ENCODE peak calls at places on chromosomes 7 and 10, in five cellular contexts. T, V, J, P and R are unnamed samples.

GRCh38 chr10:72333111-72334012 is 21.4 kb downstream of the DNAJB12 start:
- DNase-seq in T (no peak), V (no peak), J (no peak), P (no peak), R (no peak)

GRCh38 chr10:14995964-14996565 is 36.9 kb downstream of the MEIG1 start:
- DNase-seq in T (peak), V (no peak), J (no peak), P (no peak), R (no peak)

GRCh38 chr10:132306951-132307751 is 599 bp downstream of the STK32C start:
- DNase-seq in T (no peak), V (peak), J (peak), P (no peak), R (peak)

GRCh38 chr7:34211003-34211402 is 305.7 kb downstream of the BMPER start:
- DNase-seq in T (no peak), V (no peak), J (peak), P (no peak), R (no peak)

GRCh38 chr7:40570218-40570617 is 435.4 kb downstream of the SUGCT start:
- DNase-seq in T (no peak), V (peak), J (peak), P (no peak), R (no peak)

GRCh38 chr7:30927040-30927439 is 15.4 kb downstream of the AQP1 start:
- DNase-seq in T (no peak), V (no peak), J (no peak), P (no peak), R (no peak)

GRCh38 chr7:79512269-79512668 is 58.8 kb upstream of the MAGI2 start:
- DNase-seq in T (peak), V (no peak), J (peak), P (no peak), R (peak)

GRCh38 chr10:70970830-70971229 is 82.5 kb upstream of the PCBD1 start:
- DNase-seq in T (no peak), V (peak), J (no peak), P (no peak), R (peak)

GRCh38 chr7:50497968-50498367 is 47.8 kb upstream of the FIGNL1 start:
- DNase-seq in T (peak), V (peak), J (peak), P (no peak), R (no peak)

GRCh38 chr10:86707505-86707904 is 39.2 kb downstream of the LDB3 start:
- DNase-seq in T (no peak), V (no peak), J (no peak), P (no peak), R (no peak)

GRCh38 chr10:72066318-72067284 is 21.8 kb downstream of the SPOCK2 start:
- DNase-seq in T (no peak), V (peak), J (no peak), P (no peak), R (no peak)

GRCh38 chr10:73117976-73118743 is 7.9 kb downstream of the NUDT13 start:
- DNase-seq in T (peak), V (peak), J (peak), P (peak), R (peak)

GRCh38 chr7:69847921-69848612 is 249.8 kb downstream of the AUTS2 start:
- DNase-seq in T (no peak), V (no peak), J (no peak), P (no peak), R (no peak)

GRCh38 chr7:33904680-33905388 is 505 bp upstream of the BMPER start:
- DNase-seq in T (peak), V (peak), J (peak), P (peak), R (peak)

GRCh38 chr10:73931767-73932624 is 21.1 kb downstream of the PLAU start:
- DNase-seq in T (no peak), V (no peak), J (no peak), P (peak), R (peak)

GRCh38 chr10:113433711-113434110 is 119.1 kb upstream of the HABP2 start:
- DNase-seq in T (no peak), V (no peak), J (no peak), P (no peak), R (no peak)

GRCh38 chr10:75266945-75267344 is 31.2 kb upstream of the COMTD1 start:
- DNase-seq in T (peak), V (no peak), J (no peak), P (no peak), R (peak)

GRCh38 chr7:10315881-10316280 is 657.8 kb upstream of the PHF14 start:
- DNase-seq in T (no peak), V (no peak), J (no peak), P (no peak), R (no peak)

GRCh38 chr10:131808370-131808930 is 92.4 kb upstream of the PPP2R2D start:
- DNase-seq in T (no peak), V (no peak), J (no peak), P (no peak), R (no peak)

GRCh38 chr10:78451592-78451991 is 417.9 kb downstream of the RPS24 start:
- DNase-seq in T (no peak), V (peak), J (no peak), P (no peak), R (no peak)

GRCh38 chr7:120407015-120407414 is 134.0 kb downstream of the KCND2 start:
- DNase-seq in T (no peak), V (peak), J (no peak), P (no peak), R (peak)

GRCh38 chr7:91636129-91636724 is 244.3 kb downstream of the MTERF1 start:
- DNase-seq in T (no peak), V (peak), J (no peak), P (no peak), R (peak)

GRCh38 chr10:75058142-75058541 is 53.3 kb upstream of the SAMD8 start:
- DNase-seq in T (no peak), V (no peak), J (peak), P (no peak), R (peak)

GRCh38 chr10:5504146-5505072 is 5.0 kb upstream of the CALML5 start:
- DNase-seq in T (no peak), V (no peak), J (no peak), P (no peak), R (peak)

GRCh38 chr7:134612197-134612596 is 34.5 kb upstream of the BPGM start:
- DNase-seq in T (no peak), V (no peak), J (no peak), P (no peak), R (peak)

GRCh38 chr10:61701055-61701705 is 38.5 kb downstream of the CABCOCO1 start:
- DNase-seq in T (peak), V (no peak), J (peak), P (no peak), R (no peak)

GRCh38 chr10:117553171-117553814 is 10.7 kb downstream of the EMX2 start:
- DNase-seq in T (no peak), V (no peak), J (peak), P (no peak), R (no peak)

GRCh38 chr7:155635817-155636216 is 8.6 kb upstream of the RBM33 start:
- DNase-seq in T (no peak), V (no peak), J (no peak), P (no peak), R (no peak)

GRCh38 chr10:34426041-34426440 is 389.1 kb downstream of the PARD3 start:
- DNase-seq in T (no peak), V (no peak), J (no peak), P (no peak), R (no peak)
- H3K4me3 ChIP-seq in T (no peak), V (no peak), J (no peak), P (no peak), R (no peak)

DNA sequence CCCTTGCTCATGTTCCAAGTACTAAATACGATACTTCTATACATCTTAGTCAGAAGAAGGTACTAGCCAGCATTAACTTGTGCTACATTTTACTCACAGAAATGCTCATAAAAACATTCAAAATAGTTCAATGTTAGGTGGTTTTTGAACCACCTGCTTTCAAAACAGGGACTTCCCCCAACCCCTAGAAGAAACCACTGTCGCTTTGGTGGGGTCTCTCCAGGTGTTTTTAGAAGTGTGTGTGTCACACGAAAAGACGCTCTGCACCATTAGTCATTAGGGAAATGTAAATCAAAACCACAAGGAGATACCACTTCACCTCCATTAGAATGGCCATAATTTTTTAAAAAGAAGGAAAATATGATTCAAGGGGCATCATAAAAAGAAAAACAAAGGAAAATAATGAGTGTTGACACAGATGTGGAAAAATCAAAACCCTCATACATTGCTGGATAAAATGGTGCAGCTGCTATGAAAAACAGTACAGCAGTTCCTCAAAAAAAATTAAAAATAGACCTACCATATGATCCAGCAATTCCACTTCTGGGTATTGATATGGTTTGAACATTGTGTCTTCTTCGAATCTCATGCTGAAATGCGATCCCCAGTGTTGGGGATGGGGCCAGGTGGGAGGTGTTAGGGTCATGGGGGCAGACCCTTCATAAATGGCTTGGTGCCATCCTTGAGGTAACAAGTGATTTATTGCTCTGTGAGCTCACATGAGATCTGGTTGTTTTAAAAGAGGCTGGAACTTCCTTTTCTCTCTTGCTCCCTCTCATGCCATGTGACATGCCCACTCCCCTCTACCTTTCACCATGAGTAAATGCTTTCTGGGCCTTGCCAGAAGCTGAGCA is 74.2 kb downstream of the MALSU1 start:
- DNase-seq in T (no peak), V (no peak), J (peak), P (peak), R (peak)
- H3K4me3 ChIP-seq in T (no peak), V (no peak), J (no peak), P (no peak), R (no peak)

GRCh38 chr10:6612371-6612770 is 32.3 kb upstream of the PRKCQ start:
- DNase-seq in T (no peak), V (no peak), J (no peak), P (no peak), R (peak)
- H3K4me3 ChIP-seq in T (no peak), V (no peak), J (no peak), P (no peak), R (no peak)

GRCh38 chr7:121798896-121799295 is 74.1 kb upstream of the PTPRZ1 start:
- DNase-seq in T (no peak), V (no peak), J (no peak), P (no peak), R (peak)
- H3K4me3 ChIP-seq in T (no peak), V (no peak), J (no peak), P (no peak), R (no peak)

DNA sequence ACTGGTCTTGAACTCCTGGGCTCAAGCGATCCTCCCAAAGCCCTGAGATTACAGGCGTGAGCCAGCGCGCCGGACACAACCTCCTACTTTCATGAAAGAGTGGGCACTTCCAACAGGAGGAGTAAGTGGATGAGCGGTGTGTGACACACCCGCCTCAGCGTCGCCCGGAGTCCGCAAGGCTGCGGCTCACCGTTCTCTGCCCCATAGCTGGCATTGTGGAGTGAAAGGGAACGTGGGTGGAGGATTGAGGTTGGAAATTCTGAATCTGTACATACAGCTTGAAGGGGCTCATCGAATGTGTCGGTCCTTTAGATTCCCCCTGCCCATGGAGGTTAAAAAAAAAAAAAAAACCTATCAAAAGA is 534 bp upstream of the PRXL2A start:
- DNase-seq in T (peak), V (no peak), J (peak), P (peak), R (peak)
- H3K4me3 ChIP-seq in T (peak), V (no peak), J (peak), P (peak), R (peak)

DNA sequence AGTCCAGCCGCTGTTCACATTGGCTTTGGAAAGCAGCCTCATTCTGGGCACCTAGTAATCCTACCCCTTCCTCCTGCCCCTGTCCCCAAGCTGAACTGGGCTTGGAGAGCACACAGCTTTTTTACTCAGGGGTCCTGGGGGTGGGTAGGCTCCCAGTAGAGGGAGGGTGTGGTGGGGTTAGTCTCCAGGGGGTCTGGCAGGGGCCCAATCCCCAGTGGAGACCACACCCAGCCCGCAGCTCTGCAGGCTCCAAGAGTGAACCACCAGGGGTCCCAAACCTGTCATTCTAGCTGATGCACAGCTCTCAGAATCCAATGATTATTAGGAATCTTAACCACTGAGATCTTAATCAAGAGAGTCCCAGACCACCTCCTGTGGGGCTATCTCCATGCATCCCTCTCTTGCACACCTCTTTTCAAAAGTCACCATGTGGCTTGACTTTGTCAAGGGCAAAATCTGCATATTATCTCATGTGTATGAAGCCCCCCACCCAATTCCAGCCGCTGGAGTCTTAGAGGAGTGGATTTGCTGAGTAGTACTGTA is 2.7 kb downstream of the HOXA11 start:
- DNase-seq in T (no peak), V (no peak), J (peak), P (no peak), R (no peak)
- H3K4me3 ChIP-seq in T (no peak), V (no peak), J (peak), P (no peak), R (no peak)